ENCODE peak calls at places on chromosomes 6 and 20, in ten cellular contexts. N, S, Y, F, H, E, U, K, W and P are unnamed samples.

GRCh38 chr20:17641520-17641964 is 40.5 kb downstream of the RRBP1 start:
- DNase-seq in N (no peak), S (no peak), Y (no peak), F (no peak), H (no peak), E (no peak), U (no peak), K (no peak), W (no peak), P (no peak)

GRCh38 chr6:22470454-22471368 is 98.7 kb upstream of the HDGFL1 start:
- DNase-seq in N (no peak), S (no peak), Y (peak), F (peak), H (peak), E (peak), U (peak), K (peak), W (peak), P (no peak)

GRCh38 chr6:143575440-143575839 is 63.9 kb upstream of the FUCA2 start:
- DNase-seq in N (no peak), S (peak), Y (peak), F (no peak), H (peak), E (peak), U (peak), K (peak), W (peak), P (peak)

GRCh38 chr20:4297141-4297826 is 281.9 kb upstream of the RNF24 start:
- DNase-seq in N (no peak), S (no peak), Y (no peak), F (peak), H (no peak), E (no peak), U (peak), K (peak), W (no peak), P (no peak)

GRCh38 chr6:142900467-142900961 is 44.5 kb downstream of the HIVEP2 start:
- DNase-seq in N (no peak), S (no peak), Y (no peak), F (peak), H (no peak), E (no peak), U (no peak), K (no peak), W (no peak), P (no peak)

GRCh38 chr6:7424967-7425807 is 35.6 kb downstream of the RIOK1 start:
- DNase-seq in N (no peak), S (no peak), Y (peak), F (peak), H (peak), E (no peak), U (no peak), K (peak), W (no peak), P (peak)

GRCh38 chr6:41170547-41171160 is 7.7 kb upstream of the TREM2 start:
- DNase-seq in N (no peak), S (no peak), Y (no peak), F (no peak), H (no peak), E (no peak), U (no peak), K (no peak), W (no peak), P (no peak)

GRCh38 chr6:167565884-167566491 is 241.1 kb downstream of the TTLL2 start:
- DNase-seq in N (no peak), S (no peak), Y (no peak), F (peak), H (no peak), E (no peak), U (peak), K (no peak), W (peak), P (no peak)

GRCh38 chr20:48194578-48194977 is 409.3 kb upstream of the SULF2 start:
- DNase-seq in N (no peak), S (no peak), Y (no peak), F (no peak), H (no peak), E (no peak), U (no peak), K (no peak), W (no peak), P (no peak)

GRCh38 chr6:13563009-13563408 is 11.4 kb upstream of the SIRT5 start:
- DNase-seq in N (no peak), S (no peak), Y (no peak), F (no peak), H (no peak), E (no peak), U (no peak), K (no peak), W (no peak), P (no peak)

GRCh38 chr6:161961046-161961445 is 687.2 kb upstream of the AGPAT4 start:
- DNase-seq in N (no peak), S (no peak), Y (no peak), F (no peak), H (no peak), E (no peak), U (no peak), K (no peak), W (no peak), P (no peak)

GRCh38 chr6:35084041-35084491 is 57.1 kb downstream of the TCP11 start:
- DNase-seq in N (no peak), S (no peak), Y (no peak), F (peak), H (no peak), E (no peak), U (no peak), K (no peak), W (no peak), P (no peak)

GRCh38 chr20:51327251-51327841 is 215.2 kb downstream of the NFATC2 start:
- DNase-seq in N (no peak), S (no peak), Y (peak), F (no peak), H (no peak), E (no peak), U (peak), K (peak), W (no peak), P (no peak)

GRCh38 chr20:36775196-36775595 is 1.6 kb upstream of the DSN1 start:
- DNase-seq in N (no peak), S (no peak), Y (no peak), F (no peak), H (no peak), E (no peak), U (no peak), K (no peak), W (no peak), P (no peak)
- TF ChIP-seq CTCF in N (no peak), S (no peak), Y (no peak), F (no peak), H (no peak), E (no peak), U (no peak), K (no peak), W (no peak), P (no peak)

DNA sequence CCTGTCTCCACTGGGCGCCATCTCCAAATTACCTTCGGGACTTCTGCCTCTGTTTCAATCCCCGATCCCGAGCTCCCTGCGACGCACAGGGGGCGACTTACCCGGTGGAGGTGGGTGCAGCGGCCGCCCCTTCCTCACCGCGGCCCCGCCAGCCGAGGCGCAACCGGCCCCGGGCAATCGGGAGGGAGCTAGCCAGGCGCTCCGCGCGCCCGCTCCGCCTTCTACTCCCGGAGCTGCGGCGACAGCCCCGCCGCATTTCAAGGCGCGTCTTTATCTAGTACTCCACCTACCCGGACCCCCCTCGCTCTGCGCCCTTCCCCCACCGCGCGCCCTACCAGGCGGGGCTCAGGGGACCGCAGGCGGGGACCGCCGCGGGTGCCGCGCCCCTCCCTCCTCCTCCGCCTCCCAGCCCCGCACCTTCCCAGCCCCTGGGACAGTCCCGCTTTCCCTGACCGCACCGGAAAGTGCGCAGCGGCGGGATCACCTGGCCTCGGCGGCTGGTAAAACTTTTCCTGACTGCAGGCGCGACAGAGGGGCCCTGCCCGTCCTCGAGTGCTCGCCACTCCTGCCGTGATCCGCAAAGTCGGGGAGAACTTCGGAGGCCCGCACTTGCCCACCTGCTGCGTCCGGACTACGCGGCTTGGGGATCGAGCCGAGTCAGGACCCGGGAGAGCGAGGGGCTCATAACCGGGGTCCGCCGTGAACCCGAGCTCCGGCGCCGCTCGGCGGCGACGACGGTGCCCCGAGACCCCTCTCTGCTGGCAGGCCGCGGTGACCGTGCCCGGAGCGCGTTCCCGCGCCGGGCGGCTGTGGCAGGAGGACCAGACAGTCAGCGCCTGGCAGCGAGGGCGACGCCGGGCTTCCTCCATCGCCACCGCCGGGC is 8.0 kb upstream of the NKX2-2 start:
- DNase-seq in N (no peak), S (peak), Y (no peak), F (no peak), H (no peak), E (no peak), U (no peak), K (no peak), W (no peak), P (no peak)
- TF ChIP-seq CTCF in N (no peak), S (no peak), Y (no peak), F (no peak), H (no peak), E (no peak), U (no peak), K (no peak), W (no peak), P (no peak)

DNA sequence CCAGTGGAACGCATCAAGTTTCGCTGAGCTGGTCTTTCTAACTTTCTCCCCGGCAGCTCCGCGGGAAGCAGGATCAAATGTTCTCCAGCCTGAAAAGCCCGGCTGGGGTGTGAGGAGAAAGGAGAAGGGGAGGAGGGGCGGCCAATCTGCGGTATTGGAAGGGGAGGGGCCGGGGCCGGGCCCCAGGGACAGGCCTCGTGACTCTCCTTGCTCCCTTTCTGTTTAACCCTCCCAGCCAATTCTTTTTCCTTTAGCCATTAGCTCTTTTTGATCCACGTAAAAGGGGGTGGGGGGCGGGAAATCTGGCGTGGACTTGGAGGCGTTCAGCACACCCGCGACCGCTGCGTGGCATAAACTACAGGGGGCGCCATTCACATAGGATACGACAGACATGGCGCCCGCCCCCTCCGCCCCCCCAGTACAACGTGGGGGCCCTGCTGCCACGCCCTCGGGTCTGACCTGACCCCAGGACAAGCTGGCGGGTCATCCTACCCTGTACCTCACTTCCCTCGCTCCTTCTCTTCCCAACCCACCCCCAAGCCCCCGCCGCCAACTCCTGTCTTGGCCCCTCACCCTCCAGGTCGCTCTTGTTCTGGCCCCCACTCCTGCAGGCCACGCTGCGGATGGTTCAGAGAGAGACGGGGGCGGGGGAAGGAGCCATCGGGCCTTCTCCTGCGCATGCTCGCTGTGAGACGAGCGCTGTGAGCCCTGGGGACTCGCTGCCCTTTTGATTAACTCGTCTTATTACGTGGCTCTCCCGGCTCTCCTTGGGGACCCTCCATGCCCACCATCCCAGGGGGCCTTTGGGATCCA is 7.8 kb upstream of the MDGA1 start:
- DNase-seq in N (peak), S (peak), Y (peak), F (peak), H (no peak), E (peak), U (peak), K (no peak), W (peak), P (no peak)
- TF ChIP-seq CTCF in N (peak), S (peak), Y (peak), F (peak), H (no peak), E (peak), U (peak), K (peak), W (peak), P (peak)

GRCh38 chr6:159633196-159633595 is 59.8 kb downstream of the SOD2 start:
- DNase-seq in N (no peak), S (no peak), Y (peak), F (no peak), H (peak), E (no peak), U (no peak), K (no peak), W (no peak), P (no peak)
- TF ChIP-seq CTCF in N (peak), S (no peak), Y (peak), F (peak), H (peak), E (peak), U (no peak), K (peak), W (no peak), P (peak)